ENCODE peak calls at places on chromosomes 4 and X, in five cellular contexts. V is ovary, C is hepatocyte, K is psoas muscle, H is A549. O is an unnamed sample.

GRCh38 chr4:169311643-169312365 is 41.0 kb upstream of the SH3RF1 start:
- DNase-seq in V (no peak), C (peak; percentile 71), K (no peak), H (peak; percentile 36), O (peak; percentile 59)

GRCh38 chr4:182567119-182567518 is 323.9 kb downstream of the TENM3 start:
- DNase-seq in V (no peak), C (no peak), K (no peak), H (no peak), O (no peak)

GRCh38 chr4:101784957-101785356 is 5.6 kb upstream of the BANK1 start:
- DNase-seq in V (no peak), C (no peak), K (no peak), H (no peak), O (no peak)

GRCh38 chrX:119417842-119418241 is 18.7 kb downstream of the SLC25A43 start:
- DNase-seq in V (no peak), C (peak; percentile 21), K (no peak), H (no peak), O (peak; percentile 37)

GRCh38 chr4:65337371-65337770 is 332.9 kb downstream of the EPHA5 start:
- DNase-seq in V (no peak), C (no peak), K (no peak), H (no peak), O (no peak)

GRCh38 chr4:148258526-148258925 is 183.7 kb downstream of the NR3C2 start:
- DNase-seq in V (no peak), C (no peak), K (peak; percentile 18), H (no peak), O (no peak)

GRCh38 chrX:120464409-120464808 is 4.7 kb downstream of the LAMP2 start:
- DNase-seq in V (no peak), C (no peak), K (no peak), H (no peak), O (no peak)

GRCh38 chr4:150242820-150243458 is 164.7 kb downstream of the DCLK2 start:
- DNase-seq in V (peak; percentile 45), C (peak; percentile 48), K (no peak), H (peak; percentile 19), O (peak; percentile 23)

GRCh38 chr4:184785813-184786212 is 40.0 kb downstream of the ACSL1 start:
- DNase-seq in V (no peak), C (no peak), K (no peak), H (no peak), O (no peak)

GRCh38 chr4:156948133-156948532 is 23.5 kb downstream of the PDGFC start:
- DNase-seq in V (no peak), C (no peak), K (no peak), H (no peak), O (no peak)

GRCh38 chr4:156946508-156947197 is 24.9 kb downstream of the PDGFC start:
- DNase-seq in V (no peak), C (peak; percentile 53), K (no peak), H (peak; percentile 18), O (no peak)

GRCh38 chr4:156949373-156949814 is 22.2 kb downstream of the PDGFC start:
- DNase-seq in V (no peak), C (no peak), K (no peak), H (no peak), O (no peak)

GRCh38 chr4:156950090-156950489 is 21.5 kb downstream of the PDGFC start:
- DNase-seq in V (no peak), C (no peak), K (no peak), H (no peak), O (no peak)

DNA sequence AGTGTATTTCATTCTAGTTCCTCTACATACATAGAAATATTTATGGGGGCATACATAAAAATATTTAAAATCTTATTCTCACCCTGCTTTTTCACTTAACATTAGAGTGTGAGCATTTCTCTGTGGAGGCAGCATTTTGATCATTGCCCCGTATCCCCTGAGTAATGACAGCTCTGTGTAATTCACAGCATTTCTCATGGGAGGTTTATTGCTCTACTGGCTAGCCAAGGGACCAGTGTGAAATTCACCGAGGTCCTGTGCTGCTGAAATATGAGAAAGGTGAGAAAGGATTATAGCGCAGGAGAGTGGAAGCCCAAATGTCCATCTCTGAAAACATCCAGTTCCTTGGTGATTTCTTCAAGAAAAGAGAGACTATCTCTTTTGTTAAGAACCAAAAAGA is 22.9 kb downstream of the PDGFC start:
- DNase-seq in V (no peak), C (no peak), K (no peak), H (no peak), O (no peak)
- H3K4me1 ChIP-seq in V (peaks cover 12% of the 10 kb centered on the region), C (peaks cover 50% of the 10 kb centered on the region), K (peaks cover 71% of the 10 kb centered on the region), H (peaks cover 58% of the 10 kb centered on the region), O (no peaks in the 10 kb centered on the region)

DNA sequence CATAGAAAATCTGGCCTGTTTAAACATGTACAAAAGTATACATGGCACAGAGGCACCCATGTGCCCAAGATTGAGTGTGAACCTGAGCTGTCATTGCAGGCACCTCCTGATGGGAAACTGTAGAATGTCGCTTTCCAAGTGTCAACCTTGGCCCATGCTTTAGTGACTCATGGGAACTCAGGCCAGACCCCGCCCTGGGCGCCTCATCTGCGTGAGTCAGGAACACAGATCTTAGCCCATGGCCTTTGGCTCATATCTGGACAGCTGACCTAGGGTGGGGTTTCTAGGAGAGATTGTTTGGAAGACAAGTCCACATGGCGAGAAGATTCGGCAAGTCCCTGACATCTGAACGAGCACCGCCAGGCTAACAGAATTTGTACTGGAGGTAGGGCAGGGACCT is 50.0 kb downstream of the CYTL1 start:
- DNase-seq in V (no peak), C (no peak), K (peak; percentile 78), H (peak; percentile 15), O (peak; percentile 41)
- H3K4me3 ChIP-seq in V (no peak overlapping the region), C (no peak overlapping the region), K (no peak overlapping the region), H (no peak overlapping the region), O (no peak overlapping the region)

DNA sequence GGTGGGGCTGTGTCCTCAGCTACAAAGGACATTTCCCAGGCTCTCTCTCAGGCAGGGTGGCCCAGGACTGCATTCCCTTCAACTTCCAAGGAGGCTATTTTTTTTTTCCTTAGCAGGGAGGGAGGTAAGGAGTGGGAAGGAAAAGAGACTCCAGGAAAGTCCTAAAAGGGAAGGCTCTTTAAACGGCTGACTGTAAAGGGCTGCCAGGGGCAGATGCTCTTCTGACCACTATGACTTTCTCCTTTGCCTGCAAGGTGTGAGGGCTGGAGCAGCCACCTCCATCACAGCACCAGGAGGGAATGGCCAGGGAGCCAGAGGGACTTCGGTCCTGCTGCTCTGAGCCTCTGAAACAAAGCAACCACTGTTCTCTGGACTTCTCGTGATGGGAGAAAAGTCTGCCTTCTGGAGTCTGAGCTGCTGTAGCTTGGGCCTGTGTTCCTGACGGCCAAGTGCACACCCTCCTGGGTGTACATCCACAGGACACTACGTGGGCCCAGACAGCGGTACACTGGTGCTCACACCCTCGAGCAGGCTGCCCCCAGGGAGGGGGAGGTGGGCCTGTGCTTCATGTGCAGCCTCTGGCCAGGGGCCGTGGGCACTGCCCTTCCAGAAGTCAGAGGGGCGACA is 17.9 kb downstream of the NAT8L start:
- DNase-seq in V (no peak), C (no peak), K (no peak), H (no peak), O (no peak)
- H3K4me1 ChIP-seq in V (peaks cover 2% of the 10 kb centered on the region), C (no peaks in the 10 kb centered on the region), K (no peaks in the 10 kb centered on the region), H (no peaks in the 10 kb centered on the region), O (no peaks in the 10 kb centered on the region)

GRCh38 chr4:179663641-179664431 is 2221.6 kb upstream of the AGA start:
- DNase-seq in V (no peak), C (no peak), K (no peak), H (no peak), O (no peak)
- H3K4me3 ChIP-seq in V (no peak overlapping the region), C (no peak overlapping the region), K (no peak overlapping the region), H (no peak overlapping the region), O (no peak overlapping the region)

O was measured in small intestine.